ENCODE peak calls at places on chromosomes 7 and 10, in seven cellular contexts. One of them, this sample, is unnamed.

GRCh38 chr7:157431173-157431950 is 94.6 kb downstream of the DNAJB6 start:
- DNase-seq in gastrocnemius medialis: peak; percentile 11
- DNase-seq in islet precursor cell: no peak
- DNase-seq in KG1: no peak
- DNase-seq in NCI-H748 treated with DMSO at 0.1 percent for 48 hours: no peak
- DNase-seq in natural killer cell: no peak
- DNase-seq in amniotic stem cell: no peak
- DNase-seq in this sample: no peak

GRCh38 chr10:132503581-132504421 is 33.8 kb upstream of the INPP5A start:
- DNase-seq in islet precursor cell: peak; percentile 45
- DNase-seq in amniotic stem cell: no peak
- DNase-seq in gastrocnemius medialis: peak; percentile 12
- DNase-seq in NCI-H748 treated with DMSO at 0.1 percent for 48 hours: no peak
- DNase-seq in natural killer cell: no peak
- DNase-seq in KG1: no peak
- DNase-seq in this sample: no peak

GRCh38 chr10:79350407-79351154 is 3.3 kb downstream of the PPIF start:
- DNase-seq in islet precursor cell: peak; percentile 42
- DNase-seq in gastrocnemius medialis: no peak
- DNase-seq in natural killer cell: no peak
- DNase-seq in NCI-H748 treated with DMSO at 0.1 percent for 48 hours: no peak
- DNase-seq in amniotic stem cell: no peak
- DNase-seq in KG1: no peak
- DNase-seq in this sample: no peak

GRCh38 chr7:82359426-82359825 is 84.2 kb downstream of the CACNA2D1 start:
- DNase-seq in NCI-H748 treated with DMSO at 0.1 percent for 48 hours: no peak
- DNase-seq in KG1: no peak
- DNase-seq in amniotic stem cell: no peak
- DNase-seq in natural killer cell: no peak
- DNase-seq in gastrocnemius medialis: no peak
- DNase-seq in islet precursor cell: no peak
- DNase-seq in this sample: no peak

GRCh38 chr7:152383341-152384234 is 52.2 kb downstream of the KMT2C start:
- DNase-seq in NCI-H748 treated with DMSO at 0.1 percent for 48 hours: no peak
- DNase-seq in islet precursor cell: no peak
- DNase-seq in amniotic stem cell: no peak
- DNase-seq in gastrocnemius medialis: no peak
- DNase-seq in KG1: no peak
- DNase-seq in natural killer cell: no peak
- DNase-seq in this sample: peak; percentile 44

GRCh38 chr7:512541-513311 is 6.9 kb downstream of the PDGFA start:
- DNase-seq in gastrocnemius medialis: no peak
- DNase-seq in natural killer cell: no peak
- DNase-seq in amniotic stem cell: no peak
- DNase-seq in islet precursor cell: no peak
- DNase-seq in KG1: no peak
- DNase-seq in NCI-H748 treated with DMSO at 0.1 percent for 48 hours: no peak
- DNase-seq in this sample: no peak

GRCh38 chr10:109966961-109967738 is 40.6 kb upstream of the ADD3 start:
- DNase-seq in gastrocnemius medialis: no peak
- DNase-seq in KG1: no peak
- DNase-seq in NCI-H748 treated with DMSO at 0.1 percent for 48 hours: no peak
- DNase-seq in islet precursor cell: peak; percentile 80
- DNase-seq in natural killer cell: no peak
- DNase-seq in amniotic stem cell: no peak
- DNase-seq in this sample: no peak

GRCh38 chr10:63120554-63120953 is 12.6 kb upstream of the NRBF2 start:
- DNase-seq in NCI-H748 treated with DMSO at 0.1 percent for 48 hours: no peak
- DNase-seq in gastrocnemius medialis: no peak
- DNase-seq in natural killer cell: no peak
- DNase-seq in KG1: no peak
- DNase-seq in amniotic stem cell: no peak
- DNase-seq in islet precursor cell: no peak
- DNase-seq in this sample: peak; percentile 94

GRCh38 chr10:88194041-88194887 is 330.8 kb downstream of the PTEN start:
- DNase-seq in amniotic stem cell: no peak
- DNase-seq in NCI-H748 treated with DMSO at 0.1 percent for 48 hours: no peak
- DNase-seq in natural killer cell: no peak
- DNase-seq in gastrocnemius medialis: peak; percentile 41
- DNase-seq in islet precursor cell: no peak
- DNase-seq in KG1: no peak
- DNase-seq in this sample: no peak

GRCh38 chr7:39527951-39528350 is 38.3 kb upstream of the YAE1 start:
- DNase-seq in gastrocnemius medialis: no peak
- DNase-seq in NCI-H748 treated with DMSO at 0.1 percent for 48 hours: no peak
- DNase-seq in amniotic stem cell: no peak
- DNase-seq in islet precursor cell: no peak
- DNase-seq in KG1: no peak
- DNase-seq in natural killer cell: no peak
- DNase-seq in this sample: no peak

GRCh38 chr7:36637417-36637816 is 86.9 kb downstream of the AOAH start:
- DNase-seq in NCI-H748 treated with DMSO at 0.1 percent for 48 hours: no peak
- DNase-seq in KG1: no peak
- DNase-seq in islet precursor cell: no peak
- DNase-seq in natural killer cell: no peak
- DNase-seq in gastrocnemius medialis: no peak
- DNase-seq in amniotic stem cell: no peak
- DNase-seq in this sample: no peak

GRCh38 chr10:36759111-36759805 is 366.1 kb upstream of the ANKRD30A start:
- DNase-seq in gastrocnemius medialis: no peak
- DNase-seq in amniotic stem cell: peak; percentile 63
- DNase-seq in islet precursor cell: no peak
- DNase-seq in NCI-H748 treated with DMSO at 0.1 percent for 48 hours: no peak
- DNase-seq in natural killer cell: no peak
- DNase-seq in KG1: no peak
- DNase-seq in this sample: peak; percentile 56

GRCh38 chr7:30470783-30471182 is 7.8 kb downstream of the NOD1 start:
- DNase-seq in islet precursor cell: no peak
- DNase-seq in KG1: no peak
- DNase-seq in gastrocnemius medialis: no peak
- DNase-seq in natural killer cell: no peak
- DNase-seq in amniotic stem cell: peak; percentile 16
- DNase-seq in NCI-H748 treated with DMSO at 0.1 percent for 48 hours: no peak
- DNase-seq in this sample: no peak

GRCh38 chr7:107874605-107875446 is 16.2 kb upstream of the DLD start:
- DNase-seq in islet precursor cell: peak; percentile 61
- DNase-seq in natural killer cell: no peak
- DNase-seq in NCI-H748 treated with DMSO at 0.1 percent for 48 hours: peak; percentile 69
- DNase-seq in gastrocnemius medialis: peak; percentile 26
- DNase-seq in KG1: no peak
- DNase-seq in amniotic stem cell: peak; percentile 30
- DNase-seq in this sample: peak; percentile 18

GRCh38 chr10:30447125-30447799 is 13.3 kb downstream of the MAP3K8 start:
- DNase-seq in KG1: no peak
- DNase-seq in NCI-H748 treated with DMSO at 0.1 percent for 48 hours: no peak
- DNase-seq in amniotic stem cell: no peak
- DNase-seq in islet precursor cell: no peak
- DNase-seq in gastrocnemius medialis: no peak
- DNase-seq in natural killer cell: no peak
- DNase-seq in this sample: no peak

GRCh38 chr7:8303904-8304528 is 42.0 kb upstream of the ICA1 start:
- DNase-seq in gastrocnemius medialis: no peak
- DNase-seq in amniotic stem cell: no peak
- DNase-seq in islet precursor cell: peak; percentile 62
- DNase-seq in NCI-H748 treated with DMSO at 0.1 percent for 48 hours: no peak
- DNase-seq in natural killer cell: no peak
- DNase-seq in KG1: no peak
- DNase-seq in this sample: no peak

GRCh38 chr7:127940365-127941160 is 90.7 kb downstream of the LRRC4 start:
- DNase-seq in amniotic stem cell: no peak
- DNase-seq in natural killer cell: no peak
- DNase-seq in islet precursor cell: no peak
- DNase-seq in KG1: no peak
- DNase-seq in gastrocnemius medialis: no peak
- DNase-seq in NCI-H748 treated with DMSO at 0.1 percent for 48 hours: no peak
- DNase-seq in this sample: no peak

GRCh38 chr7:47497367-47498096 is 84.4 kb downstream of the TNS3 start:
- DNase-seq in amniotic stem cell: no peak
- DNase-seq in gastrocnemius medialis: no peak
- DNase-seq in KG1: no peak
- DNase-seq in natural killer cell: no peak
- DNase-seq in islet precursor cell: peak; percentile 48
- DNase-seq in NCI-H748 treated with DMSO at 0.1 percent for 48 hours: no peak
- DNase-seq in this sample: no peak

GRCh38 chr10:110176122-110176521 is 31.3 kb upstream of the MXI1 start:
- DNase-seq in natural killer cell: no peak
- DNase-seq in KG1: no peak
- DNase-seq in NCI-H748 treated with DMSO at 0.1 percent for 48 hours: no peak
- DNase-seq in gastrocnemius medialis: no peak
- DNase-seq in amniotic stem cell: no peak
- DNase-seq in islet precursor cell: no peak
- DNase-seq in this sample: no peak

GRCh38 chr7:17166824-17167379 is 131.6 kb upstream of the AHR start:
- DNase-seq in KG1: no peak
- DNase-seq in natural killer cell: no peak
- DNase-seq in islet precursor cell: no peak
- DNase-seq in NCI-H748 treated with DMSO at 0.1 percent for 48 hours: no peak
- DNase-seq in gastrocnemius medialis: no peak
- DNase-seq in amniotic stem cell: no peak
- DNase-seq in this sample: no peak

GRCh38 chr7:150992833-150993302 is 2.1 kb downstream of the NOS3 start:
- DNase-seq in natural killer cell: no peak
- DNase-seq in islet precursor cell: peak; percentile 87
- DNase-seq in NCI-H748 treated with DMSO at 0.1 percent for 48 hours: no peak
- DNase-seq in gastrocnemius medialis: no peak
- DNase-seq in amniotic stem cell: no peak
- DNase-seq in KG1: no peak
- DNase-seq in this sample: no peak

GRCh38 chr7:149071641-149072437 is 18.7 kb downstream of the ZNF786 start:
- DNase-seq in islet precursor cell: peak; percentile 88
- DNase-seq in gastrocnemius medialis: no peak
- DNase-seq in amniotic stem cell: no peak
- DNase-seq in KG1: no peak
- DNase-seq in natural killer cell: no peak
- DNase-seq in NCI-H748 treated with DMSO at 0.1 percent for 48 hours: no peak
- DNase-seq in this sample: no peak

GRCh38 chr7:51471199-51472016 is 154.8 kb upstream of the COBL start:
- DNase-seq in gastrocnemius medialis: no peak
- DNase-seq in KG1: no peak
- DNase-seq in amniotic stem cell: no peak
- DNase-seq in islet precursor cell: peak; percentile 63
- DNase-seq in NCI-H748 treated with DMSO at 0.1 percent for 48 hours: peak; percentile 38
- DNase-seq in natural killer cell: no peak
- DNase-seq in this sample: no peak

GRCh38 chr7:100675581-100676350 is 2.2 kb downstream of the GNB2 start:
- DNase-seq in KG1: peak; percentile 29
- DNase-seq in NCI-H748 treated with DMSO at 0.1 percent for 48 hours: peak; percentile 66
- DNase-seq in natural killer cell: peak; percentile 85
- DNase-seq in amniotic stem cell: no peak
- DNase-seq in gastrocnemius medialis: peak; percentile 75
- DNase-seq in islet precursor cell: peak; percentile 80
- DNase-seq in this sample: peak; percentile 31

GRCh38 chr10:14952851-14953451 is 945 bp downstream of the DCLRE1C start:
- DNase-seq in amniotic stem cell: no peak
- DNase-seq in islet precursor cell: no peak
- DNase-seq in gastrocnemius medialis: no peak
- DNase-seq in NCI-H748 treated with DMSO at 0.1 percent for 48 hours: no peak
- DNase-seq in natural killer cell: no peak
- DNase-seq in KG1: no peak
- DNase-seq in this sample: no peak